ENCODE peak calls at places on chromosomes 12 and 14, in nine cellular contexts. I is posterior cingulate gyrus, Q is BJ, F is substantia nigra, N is heart right ventricle, U is T-helper 22 cell, E is HuH-7.5, M is lower leg skin, T is iPS-NIHi11. G is an unnamed sample.

GRCh38 chr12:68932123-68932700 is 759 bp downstream of the CPM start:
- DNase-seq in I (no peak), Q (no peak), F (no peak), N (no peak), U (no peak), E (no peak), M (no peak), T (no peak), G (no peak)

GRCh38 chr12:121110211-121110940 is 22.3 kb upstream of the P2RX7 start:
- DNase-seq in I (peak), Q (no peak), F (peak), N (peak), U (no peak), E (no peak), M (peak), T (peak), G (peak)

GRCh38 chr12:53950441-53950781 is 4.3 kb upstream of the HOXC12 start:
- DNase-seq in I (no peak), Q (no peak), F (no peak), N (no peak), U (no peak), E (peak), M (no peak), T (no peak), G (no peak)

GRCh38 chr14:74400328-74400727 is 25.7 kb downstream of the SYNDIG1L start:
- DNase-seq in I (no peak), Q (no peak), F (no peak), N (no peak), U (no peak), E (no peak), M (peak), T (peak), G (no peak)

GRCh38 chr12:124510301-124510970 is 57.0 kb downstream of the NCOR2 start:
- DNase-seq in I (peak), Q (no peak), F (no peak), N (no peak), U (no peak), E (no peak), M (no peak), T (no peak), G (no peak)

GRCh38 chr12:62803756-62804155 is 131.2 kb downstream of the PPM1H start:
- DNase-seq in I (no peak), Q (no peak), F (no peak), N (no peak), U (no peak), E (no peak), M (no peak), T (no peak), G (no peak)

GRCh38 chr12:8948711-8949524 is 527 bp downstream of the M6PR start:
- DNase-seq in I (no peak), Q (peak), F (peak), N (peak), U (no peak), E (peak), M (no peak), T (no peak), G (no peak)

GRCh38 chr12:54650409-54650808 is 2.2 kb upstream of the DCD start:
- DNase-seq in I (no peak), Q (no peak), F (no peak), N (no peak), U (no peak), E (no peak), M (no peak), T (no peak), G (no peak)

GRCh38 chr12:2284321-2284813 is 231.6 kb downstream of the CACNA1C start:
- DNase-seq in I (no peak), Q (no peak), F (no peak), N (no peak), U (no peak), E (no peak), M (peak), T (no peak), G (no peak)

GRCh38 chr12:64077922-64078321 is 144.2 kb downstream of the KICS2 start:
- DNase-seq in I (no peak), Q (no peak), F (no peak), N (no peak), U (no peak), E (peak), M (no peak), T (no peak), G (no peak)

GRCh38 chr12:26274441-26275312 is 79.3 kb downstream of the SSPN start:
- DNase-seq in I (peak), Q (peak), F (peak), N (peak), U (no peak), E (peak), M (peak), T (peak), G (peak)